ENCODE peak calls at places on chromosome 4, in four cellular contexts. N is osteoblast, P is tibial nerve, Q is cardiac muscle cell. Y is an unnamed sample.

GRCh38 chr4:127251423-127251822 is 381.3 kb upstream of the INTU start:
- DNase-seq in N (no peak), P (no peak), Q (peak; percentile 51), Y (no peak)

GRCh38 chr4:57064811-57065711 is 45.1 kb downstream of the IGFBP7 start:
- DNase-seq in N (no peak), P (peak; percentile 55), Q (peak; percentile 87), Y (no peak)

GRCh38 chr4:80011636-80012236 is 61.3 kb downstream of the ANTXR2 start:
- DNase-seq in N (peak; percentile 71), P (no peak), Q (peak; percentile 54), Y (no peak)

GRCh38 chr4:92299152-92299551 is 4.6 kb upstream of the GRID2 start:
- DNase-seq in N (peak; percentile 34), P (no peak), Q (peak; percentile 42), Y (no peak)

GRCh38 chr4:7539659-7540058 is 104.9 kb upstream of the PSAPL1 start:
- DNase-seq in N (peak; percentile 71), P (no peak), Q (no peak), Y (no peak)

GRCh38 chr4:186724048-186724860 is 598 bp upstream of the FAT1 start:
- DNase-seq in N (peak; percentile 96), P (no peak), Q (peak; percentile 81), Y (no peak)

GRCh38 chr4:138113819-138114415 is 128.2 kb downstream of the SLC7A11 start:
- DNase-seq in N (no peak), P (no peak), Q (peak; percentile 54), Y (no peak)

GRCh38 chr4:13545394-13545808 is 1.1 kb upstream of the NKX3-2 start:
- DNase-seq in N (no peak), P (no peak), Q (no peak), Y (no peak)

GRCh38 chr4:62644372-62644771 is 1444.2 kb downstream of the ADGRL3 start:
- DNase-seq in N (no peak), P (no peak), Q (peak; percentile 26), Y (no peak)

GRCh38 chr4:186414365-186414764 is 141.0 kb downstream of the MTNR1A start:
- DNase-seq in N (no peak), P (no peak), Q (no peak), Y (no peak)

GRCh38 chr4:154618708-154619315 is 6.4 kb upstream of the FGG start:
- DNase-seq in N (no peak), P (peak; percentile 48), Q (peak; percentile 62), Y (no peak)

GRCh38 chr4:88030565-88031310 is 23.3 kb downstream of the PKD2 start:
- DNase-seq in N (no peak), P (no peak), Q (no peak), Y (no peak)

GRCh38 chr4:146442801-146443200 is 78.9 kb downstream of the SLC10A7 start:
- DNase-seq in N (peak; percentile 48), P (no peak), Q (peak; percentile 31), Y (no peak)

DNA sequence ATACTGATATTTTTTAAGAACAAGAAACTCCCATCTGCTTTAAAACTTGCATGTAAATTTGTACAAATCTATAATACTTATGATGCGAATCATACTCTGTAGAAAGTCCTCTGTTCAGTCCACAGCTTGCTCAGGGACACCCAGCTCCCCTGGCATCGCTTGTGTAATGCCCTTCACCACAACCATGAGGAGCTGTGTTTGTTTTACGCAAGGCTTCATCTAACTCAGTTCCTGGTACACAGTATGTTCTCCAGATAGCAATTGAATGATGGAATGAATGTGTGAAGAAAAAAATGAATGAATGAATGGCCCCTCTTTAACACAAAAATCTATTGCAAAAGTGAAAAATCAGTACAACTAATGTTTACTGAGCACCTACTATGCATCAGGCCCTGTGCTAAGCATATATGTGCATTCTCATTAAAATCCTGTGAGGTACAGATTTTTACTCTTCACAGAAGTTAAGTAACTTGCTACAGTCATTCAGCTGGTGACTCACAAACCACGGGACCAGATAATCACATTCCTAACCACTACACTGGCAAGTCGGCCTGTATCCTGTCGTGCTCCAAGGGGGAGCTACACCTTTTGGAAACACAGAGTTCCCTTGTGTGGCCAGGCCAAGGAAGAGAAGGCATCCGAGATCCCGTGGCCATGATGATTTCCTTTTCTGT is 58.7 kb upstream of the KDR start:
- DNase-seq in N (peak; percentile 49), P (peak; percentile 32), Q (peak; percentile 97), Y (no peak)
- TF ChIP-seq CTCF in N (no peak), P (no peak), Q (no peak), Y (no peak)

DNA sequence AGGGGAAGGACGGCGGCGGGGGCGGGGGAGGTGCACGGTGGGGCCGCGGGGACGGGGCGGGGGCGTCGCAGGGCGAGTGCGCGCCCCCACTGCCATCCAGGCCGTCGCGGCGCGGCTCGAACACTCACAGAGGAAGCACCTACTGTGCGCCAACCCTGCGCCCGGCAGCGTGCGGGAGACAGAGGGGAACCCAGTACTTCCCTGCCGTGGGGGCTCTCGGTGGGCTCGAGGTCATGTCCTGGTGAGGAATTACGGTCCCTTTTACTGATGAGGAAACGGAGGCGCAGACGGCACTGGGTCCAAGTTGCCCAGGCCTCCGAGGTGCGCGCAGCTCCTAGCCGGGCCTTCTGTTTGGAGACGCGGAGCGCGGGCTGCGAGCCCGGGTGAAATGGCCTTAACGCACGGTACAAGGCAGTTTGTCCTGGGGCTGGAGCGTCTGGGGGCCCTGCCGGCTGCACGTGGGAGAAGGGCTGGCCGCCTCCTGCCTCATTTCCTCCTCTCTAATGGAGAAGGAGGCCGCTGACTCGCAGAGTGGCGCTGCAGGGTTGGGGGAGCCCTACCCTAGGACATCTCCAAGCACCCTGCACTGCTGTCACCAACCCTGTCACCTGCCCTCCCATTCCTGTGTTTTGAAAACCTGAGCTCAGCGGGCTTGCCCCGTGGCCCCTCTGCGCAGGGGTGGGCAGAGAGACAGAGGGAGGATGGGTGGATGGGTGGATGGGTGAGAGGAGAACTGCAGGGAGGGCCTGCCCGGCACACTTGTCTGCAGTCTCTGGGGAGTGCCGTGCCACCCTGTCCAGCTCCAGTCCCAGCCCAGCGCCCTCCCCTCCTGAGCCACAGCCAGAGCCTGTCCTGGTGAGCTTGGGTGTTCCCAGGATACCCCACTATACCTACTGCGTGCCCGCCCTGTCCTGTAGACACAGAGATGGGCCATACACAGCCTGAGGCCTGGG is 106.0 kb downstream of the ADRA2C start:
- DNase-seq in N (peak; percentile 83), P (no peak), Q (no peak), Y (no peak)
- TF ChIP-seq CTCF in N (no peak), P (no peak), Q (no peak), Y (no peak)

GRCh38 chr4:134364928-134365327 is 163.3 kb upstream of the PABPC4L start:
- DNase-seq in N (no peak), P (no peak), Q (no peak), Y (no peak)
- TF ChIP-seq CTCF in N (no peak), P (no peak), Q (no peak), Y (no peak)

GRCh38 chr4:39587881-39588280 is 50.8 kb downstream of the SMIM14 start:
- DNase-seq in N (peak; percentile 49), P (no peak), Q (peak; percentile 39), Y (no peak)

GRCh38 chr4:39591290-39591689 is 47.4 kb downstream of the SMIM14 start:
- DNase-seq in N (no peak), P (no peak), Q (peak; percentile 47), Y (no peak)
- TF ChIP-seq CTCF in N (peak; percentile 16), P (no peak), Q (peak; percentile 20), Y (no peak)

GRCh38 chr4:73918058-73918457 is 48.9 kb downstream of the CXCL1 start:
- DNase-seq in N (no peak), P (no peak), Q (no peak), Y (no peak)

GRCh38 chr4:73923631-73923937 is 54.4 kb downstream of the CXCL1 start:
- DNase-seq in N (no peak), P (no peak), Q (no peak), Y (no peak)

GRCh38 chr4:73922317-73922716 is 53.1 kb downstream of the CXCL1 start:
- DNase-seq in N (no peak), P (no peak), Q (no peak), Y (no peak)

GRCh38 chr4:73919691-73920090 is 50.5 kb downstream of the CXCL1 start:
- DNase-seq in N (no peak), P (no peak), Q (no peak), Y (no peak)

GRCh38 chr4:73922766-73923630 is 53.8 kb downstream of the CXCL1 start:
- DNase-seq in N (no peak), P (no peak), Q (peak; percentile 79), Y (no peak)
- TF ChIP-seq CTCF in N (peak; percentile 65), P (no peak), Q (peak; percentile 45), Y (no peak)

DNA sequence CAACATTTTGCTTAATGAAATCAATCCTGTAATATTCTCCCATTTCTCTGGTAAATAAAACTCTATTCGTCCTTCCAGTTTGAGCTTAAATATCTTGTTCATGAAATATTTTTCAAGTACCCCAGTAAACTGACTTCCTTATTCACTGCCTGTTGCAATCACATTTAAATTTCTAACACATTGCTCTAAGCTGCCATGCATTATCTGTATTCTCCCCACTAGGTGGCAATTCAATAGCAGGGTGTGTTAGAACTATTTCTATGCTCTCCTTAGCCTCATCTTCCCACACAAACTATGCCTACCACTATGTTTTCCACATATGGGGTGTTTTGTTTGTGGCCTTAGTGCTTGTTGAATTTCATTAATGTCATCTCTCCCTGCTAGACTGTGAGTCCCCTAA is 377.1 kb upstream of the HS3ST1 start:
- DNase-seq in N (peak; percentile 50), P (no peak), Q (peak; percentile 88), Y (no peak)
- TF ChIP-seq CTCF in N (peak; percentile 45), P (peak; percentile 21), Q (peak; percentile 72), Y (no peak)